ENCODE peak calls at places on chromosome 16, in five cellular contexts. O is D341Med; W is GM23338; X is HT1080; A is naive thymus-derived CD8-positive, alpha-beta T cell. D is an unnamed sample.

GRCh38 chr16:87581867-87582220 is 20.5 kb upstream of the JPH3 start:
- DNase-seq in A (no peak), O (no peak), W (no peak), X (peak; percentile 89), D (no peak)

GRCh38 chr16:19913306-19913717 is 28.7 kb upstream of the GPRC5B start:
- DNase-seq in X (no peak), O (no peak), W (no peak), A (no peak), D (peak; percentile 42)

GRCh38 chr16:11669380-11670146 is 1.3 kb downstream of the SNN start:
- DNase-seq in O (no peak), X (no peak), A (no peak), W (peak; percentile 25), D (no peak)

GRCh38 chr16:27408602-27409031 is 6.6 kb downstream of the IL21R start:
- DNase-seq in W (no peak), A (no peak), X (no peak), O (no peak), D (no peak)

GRCh38 chr16:53054670-53055485 is at the start of gene CHD9:
- DNase-seq in O (peak; percentile 95), A (peak; percentile 83), X (peak; percentile 89), W (peak; percentile 94), D (peak; percentile 93)

GRCh38 chr16:69115361-69115760 is 9.9 kb downstream of the HAS3 start:
- DNase-seq in O (no peak), X (no peak), A (no peak), W (no peak), D (no peak)

GRCh38 chr16:49092704-49093103 is 188.9 kb downstream of the CBLN1 start:
- DNase-seq in O (no peak), X (no peak), A (no peak), W (no peak), D (no peak)

GRCh38 chr16:87559976-87560375 is 42.3 kb upstream of the JPH3 start:
- DNase-seq in W (no peak), X (no peak), O (peak; percentile 71), A (no peak), D (no peak)

GRCh38 chr16:81071816-81072215 is 5.2 kb downstream of the C16orf46 start:
- DNase-seq in A (no peak), O (no peak), W (no peak), X (peak; percentile 56), D (no peak)

GRCh38 chr16:12147681-12148479 is 171.3 kb downstream of the SNX29 start:
- DNase-seq in O (no peak), X (no peak), A (peak; percentile 40), W (peak; percentile 82), D (no peak)

GRCh38 chr16:80080287-80080851 is 460.4 kb upstream of the DYNLRB2 start:
- DNase-seq in A (no peak), O (no peak), X (no peak), W (no peak), D (no peak)

GRCh38 chr16:47713225-47713595 is 252.1 kb downstream of the PHKB start:
- DNase-seq in O (no peak), A (no peak), X (peak; percentile 94), W (no peak), D (no peak)

GRCh38 chr16:56559109-56559508 is 5.8 kb upstream of the MT4 start:
- DNase-seq in W (no peak), X (no peak), A (no peak), O (no peak), D (no peak)

GRCh38 chr16:15509051-15509592 is 74.7 kb downstream of the BMERB1 start:
- DNase-seq in X (no peak), W (peak; percentile 35), O (no peak), A (no peak), D (no peak)

GRCh38 chr16:82192665-82193064 is 22.6 kb upstream of the MPHOSPH6 start:
- DNase-seq in A (peak; percentile 41), O (no peak), X (peak; percentile 93), W (no peak), D (no peak)

GRCh38 chr16:66858740-66859396 is 14.7 kb downstream of the CA7 start:
- DNase-seq in O (no peak), X (peak; percentile 75), W (no peak), A (no peak), D (no peak)

GRCh38 chr16:86797700-86798099 is 219.4 kb downstream of the FOXL1 start:
- DNase-seq in W (no peak), A (no peak), X (no peak), O (no peak), D (no peak)

GRCh38 chr16:83714286-83714685 is 93.5 kb upstream of the HSBP1 start:
- DNase-seq in W (no peak), X (no peak), O (no peak), A (no peak), D (no peak)

GRCh38 chr16:67922740-67923139 is 8.9 kb downstream of the CTRL start:
- DNase-seq in W (no peak), X (no peak), O (no peak), A (no peak), D (no peak)

GRCh38 chr16:23249830-23250229 is 52.3 kb upstream of the SCNN1B start:
- DNase-seq in A (no peak), W (no peak), O (no peak), X (no peak), D (no peak)

GRCh38 chr16:15961060-15961511 is 11.7 kb downstream of the ABCC1 start:
- DNase-seq in O (no peak), W (no peak), X (no peak), A (peak; percentile 93), D (no peak)

GRCh38 chr16:88298882-88299745 is 83.6 kb upstream of the ZNF469 start:
- DNase-seq in A (no peak), W (no peak), X (peak; percentile 42), O (no peak), D (no peak)

GRCh38 chr16:55526448-55526847 is 17.6 kb downstream of the LPCAT2 start:
- DNase-seq in A (no peak), O (no peak), W (no peak), X (no peak), D (no peak)

D was measured in NCI-H82.